ENCODE peak calls at places on chromosomes 5 and 9, in ten cellular contexts. J is tibial nerve; R is uterus; G is IMR-90; I is CD8-positive, alpha-beta memory T cell; K is CD4-positive, alpha-beta memory T cell; C is tibial artery; N is heart left ventricle; Y is adrenal gland; T is mucosa of descending colon. P is an unnamed sample.

GRCh38 chr5:145840458-145841132 is 5.5 kb upstream of the PRELID2 start:
- DNase-seq in I (no peak), C (no peak), Y (no peak), G (no peak), N (no peak), J (no peak), K (no peak), T (no peak), R (no peak), P (no peak)

GRCh38 chr9:34686732-34687131 is 4.3 kb downstream of the CCL19 start:
- DNase-seq in Y (no peak), N (no peak), C (no peak), R (no peak), I (no peak), T (no peak), K (no peak), G (no peak), J (no peak), P (no peak)

GRCh38 chr9:99832558-99832864 is 10.8 kb downstream of the NR4A3 start:
- DNase-seq in J (no peak), K (no peak), N (no peak), C (no peak), I (no peak), G (no peak), T (no peak), Y (no peak), R (no peak), P (no peak)

GRCh38 chr9:129176786-129177442 is 1.1 kb downstream of the IER5L start:
- DNase-seq in T (peak; percentile 72), C (peak; percentile 47), R (peak; percentile 52), N (peak; percentile 77), K (peak; percentile 18), G (peak; percentile 49), I (no peak), Y (peak; percentile 70), J (no peak), P (no peak)

GRCh38 chr5:136061630-136062381 is 33.0 kb downstream of the TGFBI start:
- DNase-seq in R (no peak), N (no peak), T (no peak), G (no peak), Y (peak; percentile 13), K (no peak), C (no peak), J (no peak), I (no peak), P (no peak)

GRCh38 chr5:96781031-96781733 is 26.6 kb downstream of the ERAP1 start:
- DNase-seq in C (no peak), I (no peak), G (peak; percentile 49), T (no peak), R (no peak), K (no peak), J (no peak), Y (no peak), N (no peak), P (no peak)

GRCh38 chr5:73938938-73939320 is 312.9 kb downstream of the ARHGEF28 start:
- DNase-seq in K (no peak), N (no peak), J (no peak), C (no peak), R (no peak), Y (no peak), T (no peak), I (no peak), G (no peak), P (no peak)

GRCh38 chr5:61704289-61704688 is 372.2 kb downstream of the ZSWIM6 start:
- DNase-seq in N (no peak), Y (no peak), C (no peak), I (no peak), J (no peak), T (no peak), G (no peak), K (no peak), R (no peak), P (no peak)

GRCh38 chr5:87004101-87004500 is 263.6 kb upstream of the RASA1 start:
- DNase-seq in G (peak; percentile 8), Y (no peak), T (no peak), K (no peak), J (no peak), I (no peak), C (no peak), N (no peak), R (no peak), P (no peak)

GRCh38 chr5:84148651-84149050 is 236.0 kb downstream of the EDIL3 start:
- DNase-seq in N (no peak), G (no peak), R (no peak), K (no peak), T (no peak), C (no peak), Y (no peak), I (no peak), J (no peak), P (no peak)

DNA sequence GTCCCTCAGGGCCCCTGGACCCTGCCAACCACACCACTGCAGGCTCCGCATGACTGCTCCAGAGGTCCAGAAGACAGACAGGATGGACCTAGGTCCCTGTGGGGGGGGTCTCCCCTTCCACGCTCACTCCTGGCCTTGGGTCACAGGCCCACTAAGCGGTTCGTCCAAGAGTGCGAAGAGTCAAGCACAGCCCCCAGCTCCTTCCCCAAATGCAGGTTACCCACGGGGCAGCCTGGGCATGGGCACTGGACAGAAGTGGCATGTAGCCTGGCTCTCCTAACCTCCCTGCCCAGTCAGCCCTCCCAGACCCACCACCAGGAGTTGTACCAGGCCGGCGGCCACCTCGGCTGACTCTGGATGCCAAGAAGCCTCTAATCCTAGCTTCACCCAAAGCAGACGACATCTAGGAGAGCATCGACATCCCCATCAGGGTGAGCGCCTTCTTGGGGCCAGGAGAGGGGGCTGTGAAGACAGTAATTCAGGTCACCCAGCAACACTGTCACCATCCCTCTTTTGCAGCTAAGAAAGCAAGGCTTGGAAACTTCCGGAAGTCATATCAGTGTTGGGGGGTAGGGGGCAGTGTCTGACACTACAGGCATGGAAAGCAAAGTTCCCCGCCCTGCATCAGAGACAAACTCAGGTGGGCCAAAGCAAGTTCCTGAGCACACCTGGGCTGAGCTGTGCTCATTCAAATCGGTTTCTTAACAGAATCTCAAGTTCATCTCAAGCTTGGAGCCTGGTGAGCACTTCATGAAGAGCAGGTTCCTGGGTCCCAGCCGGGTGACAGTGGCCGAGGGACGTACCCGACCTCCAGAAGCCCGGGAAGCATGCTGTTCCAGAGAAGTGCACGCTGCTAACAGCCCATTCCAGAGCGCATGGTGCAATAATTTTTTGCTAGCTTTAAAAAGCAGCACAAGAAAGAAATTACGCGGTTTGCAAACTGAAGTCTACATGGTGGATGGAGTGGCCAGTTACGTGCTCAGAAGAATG is 68.7 kb downstream of the SEMA4D start:
- DNase-seq in G (no peak), N (peak; percentile 36), J (no peak), K (peak; percentile 73), R (no peak), C (no peak), T (peak; percentile 53), Y (no peak), I (no peak), P (no peak)
- H3K4me1 ChIP-seq in G (peaks cover 15% of the 10 kb centered on the region), N (peaks cover 15% of the 10 kb centered on the region), J (peaks cover 9% of the 10 kb centered on the region), K (peaks cover 100% of the 10 kb centered on the region), R (no peaks in the 10 kb centered on the region), C (no peaks in the 10 kb centered on the region), T (peaks cover 53% of the 10 kb centered on the region), Y (peaks cover 23% of the 10 kb centered on the region), I (peaks cover 94% of the 10 kb centered on the region), P (peaks cover 79% of the 10 kb centered on the region)

DNA sequence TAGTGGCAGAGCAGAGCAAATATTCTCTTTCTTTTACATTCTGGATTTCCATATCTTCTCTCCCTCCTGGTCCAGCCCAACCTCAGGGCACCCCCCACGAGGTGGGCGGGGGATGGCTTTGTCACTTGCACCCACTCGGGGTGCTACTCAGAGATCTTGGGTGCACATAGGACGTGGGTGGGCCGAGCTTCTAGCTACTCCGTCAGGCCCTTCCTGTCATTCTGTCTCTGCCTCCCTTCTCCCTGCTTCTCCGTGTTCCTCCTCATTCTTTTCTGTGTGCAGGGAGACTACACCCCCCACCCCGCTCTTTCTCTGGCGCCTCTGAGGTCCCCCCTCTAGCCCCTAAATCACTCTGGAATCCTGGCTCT is 19.5 kb downstream of the PCDHGC5 start:
- DNase-seq in I (no peak), C (no peak), R (no peak), Y (peak; percentile 52), J (no peak), K (no peak), G (no peak), N (no peak), T (no peak), P (no peak)
- H3K4me1 ChIP-seq in I (peaks cover 7% of the 10 kb centered on the region), C (no peaks in the 10 kb centered on the region), R (peaks cover 13% of the 10 kb centered on the region), Y (peaks cover 32% of the 10 kb centered on the region), J (peaks cover 39% of the 10 kb centered on the region), K (peaks cover 5% of the 10 kb centered on the region), G (peaks cover 34% of the 10 kb centered on the region), N (peaks cover 57% of the 10 kb centered on the region), T (peaks cover 5% of the 10 kb centered on the region), P (peaks cover 10% of the 10 kb centered on the region)

DNA sequence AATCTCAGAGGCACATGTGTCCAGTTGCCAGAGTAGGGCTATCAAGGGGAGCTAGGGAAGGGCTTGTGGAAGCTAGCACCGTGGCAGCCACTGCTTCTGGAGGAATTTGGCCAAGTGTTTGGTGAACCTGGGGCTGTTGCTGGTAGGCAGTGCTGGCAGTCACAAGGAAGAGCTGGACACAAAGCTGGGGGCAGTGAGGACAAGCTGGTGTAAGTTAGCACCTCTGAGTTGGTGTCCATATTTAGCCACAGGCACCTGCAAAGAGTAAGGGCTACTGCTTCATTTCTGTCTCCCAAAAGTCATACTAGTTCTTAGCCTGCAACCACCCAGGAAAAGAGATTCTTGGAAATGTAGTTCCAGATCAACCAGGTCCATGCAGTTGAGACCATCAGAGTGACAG is 359.4 kb downstream of the CSNK1G3 start:
- DNase-seq in Y (no peak), T (no peak), C (no peak), I (no peak), N (no peak), J (no peak), R (no peak), G (no peak), K (no peak), P (no peak)
- H3K4me1 ChIP-seq in Y (peaks cover 13% of the 10 kb centered on the region), T (peaks cover 7% of the 10 kb centered on the region), C (no peaks in the 10 kb centered on the region), I (no peaks in the 10 kb centered on the region), N (peaks cover 49% of the 10 kb centered on the region), J (peaks cover 5% of the 10 kb centered on the region), R (no peaks in the 10 kb centered on the region), G (no peaks in the 10 kb centered on the region), K (no peaks in the 10 kb centered on the region), P (no peaks in the 10 kb centered on the region)

GRCh38 chr5:142012186-142012785 is 541 bp downstream of the GNPDA1 start:
- DNase-seq in J (peak; percentile 51), G (no peak), T (peak; percentile 66), C (peak; percentile 62), K (peak; percentile 32), N (peak; percentile 75), R (peak; percentile 42), I (no peak), Y (peak; percentile 79), P (peak; percentile 33)

GRCh38 chr5:142012792-142013388 is at the start of gene GNPDA1:
- DNase-seq in R (peak; percentile 80), K (peak; percentile 72), T (peak; percentile 90), N (peak; percentile 90), J (peak; percentile 75), I (peak; percentile 65), G (peak; percentile 72), Y (peak; percentile 90), C (peak; percentile 79), P (peak; percentile 53)

GRCh38 chr5:142009886-142010285 is 2.9 kb downstream of the GNPDA1 start:
- DNase-seq in K (no peak), R (no peak), T (no peak), C (no peak), G (no peak), J (no peak), I (no peak), N (no peak), Y (no peak), P (no peak)

GRCh38 chr5:142013734-142014495 is 1.1 kb upstream of the GNPDA1 start:
- DNase-seq in G (peak; percentile 57), J (peak; percentile 53), T (peak; percentile 62), R (peak; percentile 50), I (no peak), C (peak; percentile 75), N (peak; percentile 70), Y (peak; percentile 89), K (no peak), P (no peak)

GRCh38 chr5:142011572-142012185 is 1.1 kb downstream of the GNPDA1 start:
- DNase-seq in T (no peak), G (no peak), C (no peak), N (no peak), Y (no peak), J (no peak), K (no peak), R (no peak), I (no peak), P (no peak)
- H3K4me1 ChIP-seq in T (peaks cover 10% of the 10 kb centered on the region), G (peaks cover 10% of the 10 kb centered on the region), C (no peaks in the 10 kb centered on the region), N (peaks cover 29% of the 10 kb centered on the region), Y (peaks cover 28% of the 10 kb centered on the region), J (peaks cover 8% of the 10 kb centered on the region), K (peaks cover 66% of the 10 kb centered on the region), R (no peaks in the 10 kb centered on the region), I (peaks cover 64% of the 10 kb centered on the region), P (peaks cover 41% of the 10 kb centered on the region)

P was measured in effector memory CD4-positive, alpha-beta T cell.